ENCODE peak calls at places on chromosomes 7 and 10, in seven cellular contexts. K is posterior vena cava; G is NCI-H774; B is activated naive CD4-positive, alpha-beta T cell; P is T47D; Q is stimulated activated CD4-positive, alpha-beta T cell treated with anti-CD3 and anti-CD28 coated beads, Interleukin-12 subunit alpha, Interleukin-12 subunit beta, amount 100 ng/mL, for 4 hours; X is GM10248. S is an unnamed sample.

GRCh38 chr10:113062977-113063967 is 113.2 kb downstream of the TCF7L2 start:
- DNase-seq in K (no peak), X (no peak), P (no peak), B (no peak), Q (no peak), G (no peak), S (no peak)

GRCh38 chr7:122301858-122302745 is 2.4 kb downstream of the FEZF1 start:
- DNase-seq in X (no peak), P (no peak), Q (no peak), B (no peak), G (no peak), K (peak), S (no peak)

GRCh38 chr10:102225646-102226541 is at the start of gene ELOVL3:
- DNase-seq in B (peak), X (peak), Q (peak), K (peak), G (peak), P (peak), S (no peak)

GRCh38 chr7:13898957-13899670 is 90.4 kb downstream of the ETV1 start:
- DNase-seq in G (peak), X (no peak), B (no peak), P (peak), K (no peak), Q (no peak), S (no peak)

GRCh38 chr10:50510517-50511473 is 113.0 kb downstream of the SGMS1 start:
- DNase-seq in K (no peak), Q (no peak), P (no peak), X (no peak), B (no peak), G (peak), S (no peak)

GRCh38 chr7:105524840-105525239 is 2.8 kb upstream of the PUS7 start:
- DNase-seq in G (no peak), K (no peak), B (no peak), X (no peak), P (no peak), Q (no peak), S (no peak)

GRCh38 chr7:49708590-49708989 is 64.8 kb upstream of the VWC2 start:
- DNase-seq in B (no peak), P (no peak), K (no peak), Q (no peak), X (no peak), G (no peak), S (no peak)

GRCh38 chr7:27080844-27081423 is 14.9 kb downstream of the HOXA1 start:
- DNase-seq in Q (no peak), X (no peak), K (no peak), P (peak), G (no peak), B (no peak), S (no peak)

GRCh38 chr10:129901389-129902045 is 62.6 kb downstream of the EBF3 start:
- DNase-seq in Q (no peak), X (no peak), B (no peak), K (no peak), G (no peak), P (no peak), S (no peak)

S was measured in D721Med.